ENCODE peak calls at places on chromosomes 12 and 14, in nine cellular contexts. One of them, this sample, is unnamed. For H3K27me3, the result is how much of the 10 kb centered on the place peaks cover.

GRCh38 chr12:109727039-109727723 is 13.6 kb downstream of the FAM222A start:
- DNase-seq in upper lobe of right lung: peak
- DNase-seq in adrenal gland: peak
- DNase-seq in kidney epithelial cell: no peak
- DNase-seq in GM23338: no peak
- DNase-seq in transverse colon: no peak
- DNase-seq in heart left ventricle: peak
- DNase-seq in tibial nerve: no peak
- DNase-seq in CD8-positive, alpha-beta T cell: no peak
- DNase-seq in this sample: no peak

GRCh38 chr12:12582895-12583303 is 20.2 kb upstream of the DUSP16 start:
- DNase-seq in upper lobe of right lung: no peak
- DNase-seq in adrenal gland: peak
- DNase-seq in kidney epithelial cell: peak
- DNase-seq in GM23338: no peak
- DNase-seq in transverse colon: no peak
- DNase-seq in heart left ventricle: no peak
- DNase-seq in tibial nerve: no peak
- DNase-seq in CD8-positive, alpha-beta T cell: no peak
- DNase-seq in this sample: no peak

GRCh38 chr14:68318788-68319187 is 474.1 kb downstream of the ZFP36L1 start:
- DNase-seq in upper lobe of right lung: no peak
- DNase-seq in adrenal gland: no peak
- DNase-seq in kidney epithelial cell: no peak
- DNase-seq in GM23338: no peak
- DNase-seq in transverse colon: no peak
- DNase-seq in heart left ventricle: no peak
- DNase-seq in tibial nerve: no peak
- DNase-seq in CD8-positive, alpha-beta T cell: no peak
- DNase-seq in this sample: no peak

GRCh38 chr12:70853326-70853725 is 67.2 kb downstream of the PTPRR start:
- DNase-seq in upper lobe of right lung: no peak
- DNase-seq in adrenal gland: peak
- DNase-seq in kidney epithelial cell: no peak
- DNase-seq in GM23338: no peak
- DNase-seq in transverse colon: no peak
- DNase-seq in heart left ventricle: no peak
- DNase-seq in tibial nerve: peak
- DNase-seq in CD8-positive, alpha-beta T cell: no peak
- DNase-seq in this sample: no peak

GRCh38 chr14:65864549-65864948 is 452.0 kb downstream of the FUT8 start:
- DNase-seq in upper lobe of right lung: no peak
- DNase-seq in adrenal gland: no peak
- DNase-seq in kidney epithelial cell: no peak
- DNase-seq in GM23338: no peak
- DNase-seq in transverse colon: no peak
- DNase-seq in heart left ventricle: no peak
- DNase-seq in tibial nerve: no peak
- DNase-seq in CD8-positive, alpha-beta T cell: no peak
- DNase-seq in this sample: no peak

GRCh38 chr14:72457641-72458040 is 436.3 kb downstream of the DPF3 start:
- DNase-seq in upper lobe of right lung: no peak
- DNase-seq in adrenal gland: no peak
- DNase-seq in kidney epithelial cell: no peak
- DNase-seq in GM23338: no peak
- DNase-seq in transverse colon: no peak
- DNase-seq in heart left ventricle: no peak
- DNase-seq in tibial nerve: no peak
- DNase-seq in CD8-positive, alpha-beta T cell: no peak
- DNase-seq in this sample: no peak

GRCh38 chr12:69998922-69999321 is 173.9 kb downstream of the MYRFL start:
- DNase-seq in upper lobe of right lung: no peak
- DNase-seq in adrenal gland: no peak
- DNase-seq in kidney epithelial cell: no peak
- DNase-seq in GM23338: no peak
- DNase-seq in transverse colon: no peak
- DNase-seq in heart left ventricle: no peak
- DNase-seq in tibial nerve: no peak
- DNase-seq in CD8-positive, alpha-beta T cell: no peak
- DNase-seq in this sample: no peak

GRCh38 chr12:27787559-27787958 is 7.5 kb upstream of the MANSC4 start:
- DNase-seq in upper lobe of right lung: no peak
- DNase-seq in adrenal gland: no peak
- DNase-seq in kidney epithelial cell: no peak
- DNase-seq in GM23338: no peak
- DNase-seq in transverse colon: no peak
- DNase-seq in heart left ventricle: no peak
- DNase-seq in tibial nerve: no peak
- DNase-seq in CD8-positive, alpha-beta T cell: no peak
- DNase-seq in this sample: no peak

GRCh38 chr12:50925342-50925651 is 27.0 kb upstream of the HIGD1C start:
- DNase-seq in upper lobe of right lung: no peak
- DNase-seq in adrenal gland: peak
- DNase-seq in kidney epithelial cell: no peak
- DNase-seq in GM23338: peak
- DNase-seq in transverse colon: peak
- DNase-seq in heart left ventricle: peak
- DNase-seq in tibial nerve: no peak
- DNase-seq in CD8-positive, alpha-beta T cell: peak
- DNase-seq in this sample: no peak

GRCh38 chr12:61610143-61610542 is 650.1 kb upstream of the USP15 start:
- DNase-seq in upper lobe of right lung: no peak
- DNase-seq in adrenal gland: no peak
- DNase-seq in kidney epithelial cell: no peak
- DNase-seq in GM23338: no peak
- DNase-seq in transverse colon: no peak
- DNase-seq in heart left ventricle: no peak
- DNase-seq in tibial nerve: no peak
- DNase-seq in CD8-positive, alpha-beta T cell: no peak
- DNase-seq in this sample: no peak

GRCh38 chr14:41960316-41960715 is 353.6 kb downstream of the LRFN5 start:
- DNase-seq in upper lobe of right lung: no peak
- DNase-seq in adrenal gland: no peak
- DNase-seq in kidney epithelial cell: no peak
- DNase-seq in GM23338: no peak
- DNase-seq in transverse colon: no peak
- DNase-seq in heart left ventricle: no peak
- DNase-seq in tibial nerve: no peak
- DNase-seq in CD8-positive, alpha-beta T cell: no peak
- DNase-seq in this sample: no peak

DNA sequence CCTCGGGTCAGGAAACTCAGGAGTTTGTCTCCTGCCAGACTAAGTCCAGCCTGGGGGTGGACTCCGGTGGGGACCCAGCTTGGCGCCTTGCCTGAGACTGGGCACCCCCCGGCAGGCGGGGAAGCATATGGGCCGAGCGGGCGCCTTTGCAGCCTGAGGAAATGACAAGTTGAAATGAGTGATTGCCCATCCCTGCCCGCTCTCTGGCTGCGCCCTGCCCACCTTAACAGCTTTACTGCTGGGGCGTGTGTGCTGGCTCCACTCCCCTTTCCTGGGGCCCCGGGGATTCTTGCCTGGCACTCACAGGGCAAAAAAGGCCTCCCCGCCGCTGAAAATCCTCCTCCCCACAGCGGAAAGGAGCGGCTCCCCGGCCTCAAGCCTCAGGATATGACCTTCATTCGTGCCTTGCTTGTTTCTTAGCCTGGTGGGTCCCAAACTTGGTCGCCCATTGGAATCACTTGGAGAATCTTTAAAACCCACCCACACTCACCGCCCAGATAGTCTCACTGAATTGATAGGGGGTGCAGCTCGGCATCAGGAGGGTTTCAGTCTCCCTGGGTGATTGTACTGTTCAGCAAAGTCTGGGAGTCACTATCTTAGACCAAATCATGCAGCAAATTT is 1.5 kb downstream of the RFLNA start:
- DNase-seq in upper lobe of right lung: no peak
- DNase-seq in adrenal gland: no peak
- DNase-seq in kidney epithelial cell: no peak
- DNase-seq in GM23338: peak
- DNase-seq in transverse colon: peak
- DNase-seq in heart left ventricle: no peak
- DNase-seq in tibial nerve: no peak
- DNase-seq in CD8-positive, alpha-beta T cell: no peak
- DNase-seq in this sample: no peak
- H3K27me3 ChIP-seq in upper lobe of right lung: under half
- H3K27me3 ChIP-seq in adrenal gland: under half
- H3K27me3 ChIP-seq in kidney epithelial cell: under half
- H3K27me3 ChIP-seq in GM23338: under half
- H3K27me3 ChIP-seq in transverse colon: under half
- H3K27me3 ChIP-seq in heart left ventricle: under half
- H3K27me3 ChIP-seq in tibial nerve: under half
- H3K27me3 ChIP-seq in CD8-positive, alpha-beta T cell: under half
- H3K27me3 ChIP-seq in this sample: under half

DNA sequence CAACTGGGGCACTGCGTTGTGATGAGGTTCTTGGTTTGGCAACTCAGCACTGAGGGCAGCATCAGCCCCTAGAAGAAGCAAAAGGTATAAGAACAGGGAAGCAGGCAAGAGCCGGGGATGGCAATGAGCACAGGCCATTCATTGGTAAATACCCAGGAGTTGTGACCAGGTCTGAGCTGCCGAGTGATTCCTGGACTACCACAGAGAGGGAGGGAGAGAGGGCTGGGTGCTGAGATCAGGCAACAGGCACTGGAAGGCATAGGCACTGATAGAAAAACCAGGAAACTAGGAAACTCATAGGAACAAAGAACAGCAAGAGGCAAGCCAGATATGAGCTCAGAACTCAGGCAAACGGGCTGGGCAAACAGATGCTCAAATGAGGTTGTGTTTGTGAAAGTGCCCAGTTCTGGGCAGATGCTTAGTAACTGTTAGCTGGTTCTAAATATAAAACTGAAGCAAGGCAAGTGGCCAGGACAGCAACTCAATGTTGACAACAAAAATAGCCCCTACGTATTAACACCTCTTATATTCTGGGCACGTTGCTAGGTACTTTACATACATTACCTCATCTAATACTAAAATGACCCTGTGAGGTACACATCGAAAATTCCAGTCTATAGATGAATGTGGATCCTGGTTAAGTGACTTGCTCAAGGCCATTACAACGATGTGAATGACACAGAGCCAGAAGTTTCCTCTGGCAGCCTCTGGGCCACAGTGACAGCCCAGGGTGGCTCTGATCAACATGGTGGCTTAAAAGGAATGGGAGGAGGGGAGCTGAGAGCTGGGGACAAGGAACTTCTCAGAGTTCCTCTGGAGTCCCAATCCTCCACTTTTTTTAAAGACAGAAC is 121.1 kb downstream of the PRMT8 start:
- DNase-seq in upper lobe of right lung: peak
- DNase-seq in adrenal gland: no peak
- DNase-seq in kidney epithelial cell: no peak
- DNase-seq in GM23338: no peak
- DNase-seq in transverse colon: no peak
- DNase-seq in heart left ventricle: peak
- DNase-seq in tibial nerve: no peak
- DNase-seq in CD8-positive, alpha-beta T cell: no peak
- DNase-seq in this sample: no peak
- TF ChIP-seq CTCF in upper lobe of right lung: no peak
- TF ChIP-seq CTCF in adrenal gland: no peak
- TF ChIP-seq CTCF in kidney epithelial cell: no peak
- TF ChIP-seq CTCF in GM23338: no peak
- TF ChIP-seq CTCF in transverse colon: no peak
- TF ChIP-seq CTCF in heart left ventricle: no peak
- TF ChIP-seq CTCF in tibial nerve: no peak
- TF ChIP-seq CTCF in CD8-positive, alpha-beta T cell: no peak
- TF ChIP-seq CTCF in this sample: no peak

GRCh38 chr12:130462558-130462924 is 124.9 kb downstream of the PIWIL1 start:
- DNase-seq in upper lobe of right lung: no peak
- DNase-seq in adrenal gland: no peak
- DNase-seq in kidney epithelial cell: no peak
- DNase-seq in GM23338: no peak
- DNase-seq in transverse colon: no peak
- DNase-seq in heart left ventricle: no peak
- DNase-seq in tibial nerve: no peak
- DNase-seq in CD8-positive, alpha-beta T cell: no peak
- DNase-seq in this sample: no peak

GRCh38 chr12:130460611-130461478 is 123.2 kb downstream of the PIWIL1 start:
- DNase-seq in upper lobe of right lung: no peak
- DNase-seq in adrenal gland: no peak
- DNase-seq in kidney epithelial cell: no peak
- DNase-seq in GM23338: no peak
- DNase-seq in transverse colon: no peak
- DNase-seq in heart left ventricle: no peak
- DNase-seq in tibial nerve: no peak
- DNase-seq in CD8-positive, alpha-beta T cell: no peak
- DNase-seq in this sample: no peak

GRCh38 chr12:130463259-130463658 is 125.6 kb downstream of the PIWIL1 start:
- DNase-seq in upper lobe of right lung: no peak
- DNase-seq in adrenal gland: no peak
- DNase-seq in kidney epithelial cell: no peak
- DNase-seq in GM23338: no peak
- DNase-seq in transverse colon: no peak
- DNase-seq in heart left ventricle: no peak
- DNase-seq in tibial nerve: no peak
- DNase-seq in CD8-positive, alpha-beta T cell: no peak
- DNase-seq in this sample: no peak

GRCh38 chr12:130463818-130464663 is 126.4 kb downstream of the PIWIL1 start:
- DNase-seq in upper lobe of right lung: no peak
- DNase-seq in adrenal gland: no peak
- DNase-seq in kidney epithelial cell: no peak
- DNase-seq in GM23338: no peak
- DNase-seq in transverse colon: no peak
- DNase-seq in heart left ventricle: no peak
- DNase-seq in tibial nerve: no peak
- DNase-seq in CD8-positive, alpha-beta T cell: no peak
- DNase-seq in this sample: no peak

DNA sequence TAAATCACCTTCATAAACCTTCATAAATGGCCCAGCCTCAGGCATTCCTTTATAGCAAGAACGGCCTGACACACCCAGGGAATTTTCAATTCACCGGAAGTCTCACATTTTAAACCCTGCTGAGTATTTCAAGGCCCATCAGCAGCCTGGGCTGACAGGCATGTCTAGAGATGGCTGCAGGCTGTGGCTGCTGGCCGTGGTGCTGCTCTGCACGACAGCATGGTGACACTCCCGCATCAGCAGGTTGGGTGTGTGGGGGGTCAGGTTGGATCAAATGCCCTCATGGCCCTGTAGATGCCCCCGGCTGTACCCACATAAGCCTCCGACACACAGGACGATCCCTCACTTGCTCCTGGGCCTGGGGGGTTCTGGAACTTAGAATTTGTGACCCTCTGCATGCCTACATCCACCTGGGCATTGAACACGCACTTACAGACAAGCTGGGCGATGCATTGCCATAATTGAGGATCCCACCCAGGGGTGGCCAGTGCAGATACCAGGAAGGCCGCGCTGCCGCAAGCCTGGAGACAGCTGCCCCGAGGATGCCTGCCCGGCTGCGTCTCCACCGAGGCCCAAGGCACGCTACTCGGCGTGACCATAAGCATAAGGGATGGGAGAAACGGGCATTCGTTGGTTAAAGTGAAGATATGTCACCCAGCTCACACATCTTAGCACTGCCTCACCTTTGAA is 124.3 kb downstream of the PIWIL1 start:
- DNase-seq in upper lobe of right lung: no peak
- DNase-seq in adrenal gland: no peak
- DNase-seq in kidney epithelial cell: no peak
- DNase-seq in GM23338: no peak
- DNase-seq in transverse colon: no peak
- DNase-seq in heart left ventricle: no peak
- DNase-seq in tibial nerve: no peak
- DNase-seq in CD8-positive, alpha-beta T cell: no peak
- DNase-seq in this sample: no peak
- H3K27me3 ChIP-seq in upper lobe of right lung: under half
- H3K27me3 ChIP-seq in adrenal gland: under half
- H3K27me3 ChIP-seq in kidney epithelial cell: under half
- H3K27me3 ChIP-seq in GM23338: under half
- H3K27me3 ChIP-seq in transverse colon: under half
- H3K27me3 ChIP-seq in heart left ventricle: under half
- H3K27me3 ChIP-seq in tibial nerve: under half
- H3K27me3 ChIP-seq in CD8-positive, alpha-beta T cell: under half
- H3K27me3 ChIP-seq in this sample: under half

GRCh38 chr14:70259420-70259819 is 70.7 kb upstream of the SLC8A3 start:
- DNase-seq in upper lobe of right lung: no peak
- DNase-seq in adrenal gland: no peak
- DNase-seq in kidney epithelial cell: no peak
- DNase-seq in GM23338: no peak
- DNase-seq in transverse colon: no peak
- DNase-seq in heart left ventricle: no peak
- DNase-seq in tibial nerve: no peak
- DNase-seq in CD8-positive, alpha-beta T cell: no peak
- DNase-seq in this sample: no peak
- TF ChIP-seq CTCF in upper lobe of right lung: no peak
- TF ChIP-seq CTCF in adrenal gland: no peak
- TF ChIP-seq CTCF in kidney epithelial cell: no peak
- TF ChIP-seq CTCF in GM23338: no peak
- TF ChIP-seq CTCF in transverse colon: no peak
- TF ChIP-seq CTCF in heart left ventricle: no peak
- TF ChIP-seq CTCF in tibial nerve: no peak
- TF ChIP-seq CTCF in CD8-positive, alpha-beta T cell: no peak
- TF ChIP-seq CTCF in this sample: no peak

This sample was measured in thoracic aorta.